ENCODE peak calls at places on chromosomes 16 and 17, in four cellular contexts. One of them, this sample, is unnamed.

GRCh38 chr16:19765860-19766553 is 47.9 kb downstream of the IQCK start:
- DNase-seq in CD8-positive, alpha-beta memory T cell: no peak
- DNase-seq in A673: no peak
- DNase-seq in cardiac muscle cell: peak; percentile 42
- DNase-seq in this sample: no peak

GRCh38 chr17:42275527-42276358 is 448 bp downstream of the STAT5B start:
- DNase-seq in CD8-positive, alpha-beta memory T cell: peak; percentile 70
- DNase-seq in A673: peak; percentile 24
- DNase-seq in cardiac muscle cell: peak; percentile 66
- DNase-seq in this sample: no peak

GRCh38 chr16:11361751-11362742 is 16.8 kb downstream of the RMI2 start:
- DNase-seq in CD8-positive, alpha-beta memory T cell: peak; percentile 60
- DNase-seq in A673: peak; percentile 73
- DNase-seq in cardiac muscle cell: no peak
- DNase-seq in this sample: peak; percentile 20

GRCh38 chr17:59513934-59514841 is 51.2 kb upstream of the DHX40 start:
- DNase-seq in CD8-positive, alpha-beta memory T cell: no peak
- DNase-seq in A673: peak; percentile 97
- DNase-seq in cardiac muscle cell: peak; percentile 94
- DNase-seq in this sample: no peak

GRCh38 chr16:56202036-56202435 is 10.7 kb downstream of the GNAO1 start:
- DNase-seq in CD8-positive, alpha-beta memory T cell: peak; percentile 64
- DNase-seq in A673: peak; percentile 25
- DNase-seq in cardiac muscle cell: no peak
- DNase-seq in this sample: no peak

GRCh38 chr16:66918803-66919568 is at the start of gene CDH16:
- DNase-seq in CD8-positive, alpha-beta memory T cell: no peak
- DNase-seq in A673: no peak
- DNase-seq in cardiac muscle cell: no peak
- DNase-seq in this sample: no peak

GRCh38 chr16:57373117-57373947 is 1.0 kb downstream of the CX3CL1 start:
- DNase-seq in CD8-positive, alpha-beta memory T cell: no peak
- DNase-seq in A673: no peak
- DNase-seq in cardiac muscle cell: no peak
- DNase-seq in this sample: no peak

GRCh38 chr17:17021194-17021863 is 20.9 kb upstream of the MPRIP start:
- DNase-seq in CD8-positive, alpha-beta memory T cell: peak; percentile 27
- DNase-seq in A673: peak; percentile 87
- DNase-seq in cardiac muscle cell: peak; percentile 63
- DNase-seq in this sample: no peak

GRCh38 chr16:29727452-29727851 is 18.3 kb downstream of the C16orf54 start:
- DNase-seq in CD8-positive, alpha-beta memory T cell: no peak
- DNase-seq in A673: no peak
- DNase-seq in cardiac muscle cell: no peak
- DNase-seq in this sample: no peak

GRCh38 chr16:49563666-49564065 is 190.1 kb downstream of the C16orf78 start:
- DNase-seq in CD8-positive, alpha-beta memory T cell: no peak
- DNase-seq in A673: no peak
- DNase-seq in cardiac muscle cell: peak; percentile 24
- DNase-seq in this sample: no peak

GRCh38 chr17:66952031-66952524 is 12.4 kb upstream of the CACNG4 start:
- DNase-seq in CD8-positive, alpha-beta memory T cell: no peak
- DNase-seq in A673: peak; percentile 37
- DNase-seq in cardiac muscle cell: peak; percentile 63
- DNase-seq in this sample: no peak

GRCh38 chr16:85421338-85422123 is 191.6 kb upstream of the GSE1 start:
- DNase-seq in CD8-positive, alpha-beta memory T cell: peak; percentile 42
- DNase-seq in A673: no peak
- DNase-seq in cardiac muscle cell: no peak
- DNase-seq in this sample: no peak

GRCh38 chr16:2015117-2015946 is 4.3 kb upstream of the NPW start:
- DNase-seq in CD8-positive, alpha-beta memory T cell: no peak
- DNase-seq in A673: no peak
- DNase-seq in cardiac muscle cell: peak; percentile 11
- DNase-seq in this sample: no peak

GRCh38 chr16:46817961-46818360 is 13.0 kb downstream of the C16orf87 start:
- DNase-seq in CD8-positive, alpha-beta memory T cell: no peak
- DNase-seq in A673: no peak
- DNase-seq in cardiac muscle cell: no peak
- DNase-seq in this sample: no peak

GRCh38 chr17:17849147-17849820 is 12.5 kb upstream of the SREBF1 start:
- DNase-seq in CD8-positive, alpha-beta memory T cell: peak; percentile 89
- DNase-seq in A673: peak; percentile 74
- DNase-seq in cardiac muscle cell: peak; percentile 76
- DNase-seq in this sample: peak; percentile 73

GRCh38 chr16:86492267-86492960 is 17.9 kb upstream of the FOXF1 start:
- DNase-seq in CD8-positive, alpha-beta memory T cell: no peak
- DNase-seq in A673: no peak
- DNase-seq in cardiac muscle cell: no peak
- DNase-seq in this sample: no peak

GRCh38 chr16:56372938-56373337 is 52.4 kb downstream of the AMFR start:
- DNase-seq in CD8-positive, alpha-beta memory T cell: no peak
- DNase-seq in A673: no peak
- DNase-seq in cardiac muscle cell: no peak
- DNase-seq in this sample: no peak

GRCh38 chr16:89063768-89064320 is 29.8 kb upstream of the ACSF3 start:
- DNase-seq in CD8-positive, alpha-beta memory T cell: no peak
- DNase-seq in A673: no peak
- DNase-seq in cardiac muscle cell: no peak
- DNase-seq in this sample: no peak
- H3K27me3 ChIP-seq in CD8-positive, alpha-beta memory T cell: no peaks in the 10 kb centered on the region
- H3K27me3 ChIP-seq in A673: no peaks in the 10 kb centered on the region
- H3K27me3 ChIP-seq in cardiac muscle cell: no peaks in the 10 kb centered on the region
- H3K27me3 ChIP-seq in this sample: no peaks in the 10 kb centered on the region

DNA sequence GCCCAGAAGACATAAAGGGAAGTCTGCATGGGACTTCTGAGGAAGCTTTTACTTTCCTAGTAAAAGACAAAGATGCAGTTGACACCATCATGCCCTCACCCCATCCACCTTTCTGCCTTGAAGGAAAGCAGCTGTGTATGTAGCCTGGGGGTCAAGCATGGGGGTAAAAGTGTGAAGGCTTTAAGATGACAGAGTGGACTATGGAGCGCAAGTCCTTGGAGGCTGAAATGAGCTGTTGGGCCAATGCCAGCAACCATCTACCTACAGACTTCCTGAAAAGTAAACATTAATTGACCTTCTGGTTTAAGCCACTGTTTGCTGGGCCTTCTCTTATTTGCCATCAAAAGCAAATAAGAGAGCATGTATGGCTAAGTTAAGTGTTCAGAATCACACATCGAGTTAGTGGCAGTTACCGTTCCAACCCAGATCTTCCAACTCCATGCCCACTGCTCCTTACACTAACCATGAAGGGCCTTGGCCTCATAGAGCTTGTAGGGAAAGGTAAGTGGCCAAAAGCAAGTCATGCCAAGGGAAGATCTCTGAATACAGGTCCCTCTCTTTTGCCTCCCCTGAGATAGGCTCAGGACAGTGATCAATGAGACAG is 30.0 kb downstream of the SLC13A5 start:
- DNase-seq in CD8-positive, alpha-beta memory T cell: no peak
- DNase-seq in A673: no peak
- DNase-seq in cardiac muscle cell: no peak
- DNase-seq in this sample: no peak
- H3K27me3 ChIP-seq in CD8-positive, alpha-beta memory T cell: peaks cover 7% of the 10 kb centered on the region
- H3K27me3 ChIP-seq in A673: peaks cover 21% of the 10 kb centered on the region
- H3K27me3 ChIP-seq in cardiac muscle cell: no peaks in the 10 kb centered on the region
- H3K27me3 ChIP-seq in this sample: peaks cover 2% of the 10 kb centered on the region

GRCh38 chr16:80896778-80897177 is 92.4 kb upstream of the CDYL2 start:
- DNase-seq in CD8-positive, alpha-beta memory T cell: no peak
- DNase-seq in A673: no peak
- DNase-seq in cardiac muscle cell: no peak
- DNase-seq in this sample: no peak

GRCh38 chr16:80889779-80890359 is 85.5 kb upstream of the CDYL2 start:
- DNase-seq in CD8-positive, alpha-beta memory T cell: no peak
- DNase-seq in A673: no peak
- DNase-seq in cardiac muscle cell: no peak
- DNase-seq in this sample: no peak

GRCh38 chr16:80899804-80900592 is 95.6 kb upstream of the CDYL2 start:
- DNase-seq in CD8-positive, alpha-beta memory T cell: no peak
- DNase-seq in A673: peak; percentile 24
- DNase-seq in cardiac muscle cell: peak; percentile 99
- DNase-seq in this sample: no peak

GRCh38 chr16:80894091-80894490 is 89.7 kb upstream of the CDYL2 start:
- DNase-seq in CD8-positive, alpha-beta memory T cell: no peak
- DNase-seq in A673: no peak
- DNase-seq in cardiac muscle cell: peak; percentile 63
- DNase-seq in this sample: no peak
- H3K27me3 ChIP-seq in CD8-positive, alpha-beta memory T cell: no peaks in the 10 kb centered on the region
- H3K27me3 ChIP-seq in A673: no peaks in the 10 kb centered on the region
- H3K27me3 ChIP-seq in cardiac muscle cell: no peaks in the 10 kb centered on the region
- H3K27me3 ChIP-seq in this sample: no peaks in the 10 kb centered on the region

GRCh38 chr17:48155889-48156670 is 48.5 kb downstream of the SNX11 start:
- DNase-seq in CD8-positive, alpha-beta memory T cell: no peak
- DNase-seq in A673: no peak
- DNase-seq in cardiac muscle cell: no peak
- DNase-seq in this sample: no peak
- H3K27me3 ChIP-seq in CD8-positive, alpha-beta memory T cell: no peaks in the 10 kb centered on the region
- H3K27me3 ChIP-seq in A673: no peaks in the 10 kb centered on the region
- H3K27me3 ChIP-seq in cardiac muscle cell: peaks cover 17% of the 10 kb centered on the region
- H3K27me3 ChIP-seq in this sample: no peaks in the 10 kb centered on the region

GRCh38 chr16:87602005-87602790 is at the start of gene JPH3:
- DNase-seq in CD8-positive, alpha-beta memory T cell: no peak
- DNase-seq in A673: peak; percentile 22
- DNase-seq in cardiac muscle cell: no peak
- DNase-seq in this sample: no peak
- H3K27me3 ChIP-seq in CD8-positive, alpha-beta memory T cell: peaks cover 40% of the 10 kb centered on the region
- H3K27me3 ChIP-seq in A673: peaks cover 80% of the 10 kb centered on the region
- H3K27me3 ChIP-seq in cardiac muscle cell: peaks cover 54% of the 10 kb centered on the region
- H3K27me3 ChIP-seq in this sample: no peaks in the 10 kb centered on the region

GRCh38 chr16:51149251-51149661 is 1.8 kb downstream of the SALL1 start:
- DNase-seq in CD8-positive, alpha-beta memory T cell: no peak
- DNase-seq in A673: no peak
- DNase-seq in cardiac muscle cell: peak; percentile 29
- DNase-seq in this sample: no peak
- H3K27me3 ChIP-seq in CD8-positive, alpha-beta memory T cell: no peaks in the 10 kb centered on the region
- H3K27me3 ChIP-seq in A673: peaks cover 24% of the 10 kb centered on the region
- H3K27me3 ChIP-seq in cardiac muscle cell: peaks cover 8% of the 10 kb centered on the region
- H3K27me3 ChIP-seq in this sample: no peaks in the 10 kb centered on the region

GRCh38 chr17:43855061-43855460 is 8.1 kb downstream of the CD300LG start:
- DNase-seq in CD8-positive, alpha-beta memory T cell: no peak
- DNase-seq in A673: no peak
- DNase-seq in cardiac muscle cell: no peak
- DNase-seq in this sample: no peak
- H3K27me3 ChIP-seq in CD8-positive, alpha-beta memory T cell: no peaks in the 10 kb centered on the region
- H3K27me3 ChIP-seq in A673: no peaks in the 10 kb centered on the region
- H3K27me3 ChIP-seq in cardiac muscle cell: no peaks in the 10 kb centered on the region
- H3K27me3 ChIP-seq in this sample: no peaks in the 10 kb centered on the region

GRCh38 chr17:31487063-31487647 is 95.7 kb downstream of the RAB11FIP4 start:
- DNase-seq in CD8-positive, alpha-beta memory T cell: no peak
- DNase-seq in A673: no peak
- DNase-seq in cardiac muscle cell: no peak
- DNase-seq in this sample: no peak

GRCh38 chr17:31487648-31488263 is 96.3 kb downstream of the RAB11FIP4 start:
- DNase-seq in CD8-positive, alpha-beta memory T cell: peak; percentile 96
- DNase-seq in A673: peak; percentile 71
- DNase-seq in cardiac muscle cell: peak; percentile 40
- DNase-seq in this sample: peak; percentile 93

GRCh38 chr17:31488264-31488981 is 96.9 kb downstream of the RAB11FIP4 start:
- DNase-seq in CD8-positive, alpha-beta memory T cell: no peak
- DNase-seq in A673: no peak
- DNase-seq in cardiac muscle cell: no peak
- DNase-seq in this sample: peak; percentile 42

GRCh38 chr17:31484821-31485220 is 93.3 kb downstream of the RAB11FIP4 start:
- DNase-seq in CD8-positive, alpha-beta memory T cell: no peak
- DNase-seq in A673: no peak
- DNase-seq in cardiac muscle cell: no peak
- DNase-seq in this sample: no peak

GRCh38 chr17:31486351-31487062 is 95.0 kb downstream of the RAB11FIP4 start:
- DNase-seq in CD8-positive, alpha-beta memory T cell: no peak
- DNase-seq in A673: no peak
- DNase-seq in cardiac muscle cell: no peak
- DNase-seq in this sample: no peak
- H3K27me3 ChIP-seq in CD8-positive, alpha-beta memory T cell: no peaks in the 10 kb centered on the region
- H3K27me3 ChIP-seq in A673: no peaks in the 10 kb centered on the region
- H3K27me3 ChIP-seq in cardiac muscle cell: no peaks in the 10 kb centered on the region
- H3K27me3 ChIP-seq in this sample: no peaks in the 10 kb centered on the region

GRCh38 chr17:36884495-36885160 is 52.6 kb upstream of the LHX1 start:
- DNase-seq in CD8-positive, alpha-beta memory T cell: no peak
- DNase-seq in A673: no peak
- DNase-seq in cardiac muscle cell: no peak
- DNase-seq in this sample: no peak
- H3K27me3 ChIP-seq in CD8-positive, alpha-beta memory T cell: no peaks in the 10 kb centered on the region
- H3K27me3 ChIP-seq in A673: no peaks in the 10 kb centered on the region
- H3K27me3 ChIP-seq in cardiac muscle cell: no peaks in the 10 kb centered on the region
- H3K27me3 ChIP-seq in this sample: no peaks in the 10 kb centered on the region

This sample was measured in naive thymus-derived CD4-positive, alpha-beta T cell.